ENCODE peak calls at places on chromosomes 11 and 22, in eight cellular contexts. G, A, Z, B, H, S, T and D are unnamed samples.

GRCh38 chr22:47621253-47621652 is 858.8 kb downstream of the TBC1D22A start:
- DNase-seq in Z (peak; percentile 22), G (no peak), T (no peak), B (no peak), H (no peak), S (no peak), A (no peak), D (no peak)

GRCh38 chr22:28075260-28075981 is 156.4 kb upstream of the PITPNB start:
- DNase-seq in A (no peak), H (no peak), G (no peak), Z (no peak), T (no peak), B (peak; percentile 62), S (no peak), D (no peak)

GRCh38 chr11:2787816-2788750 is 88.3 kb upstream of the KCNQ1OT1 start:
- DNase-seq in Z (peak; percentile 54), H (peak; percentile 26), B (peak; percentile 45), G (peak; percentile 53), S (peak; percentile 16), A (no peak), T (no peak), D (peak; percentile 3)

GRCh38 chr22:49930596-49931412 is 12.4 kb downstream of the CRELD2 start:
- DNase-seq in B (peak; percentile 87), G (peak; percentile 69), S (peak; percentile 51), T (peak; percentile 40), H (no peak), Z (peak; percentile 79), A (no peak), D (peak; percentile 81)

GRCh38 chr11:77561257-77561656 is 28.5 kb upstream of the AQP11 start:
- DNase-seq in Z (no peak), B (no peak), T (no peak), H (no peak), G (no peak), S (no peak), A (no peak), D (no peak)

GRCh38 chr11:69470301-69470700 is 11.2 kb upstream of the LINC01488 start:
- DNase-seq in A (no peak), S (no peak), B (no peak), T (no peak), G (no peak), H (peak; percentile 39), Z (no peak), D (no peak)

GRCh38 chr22:45818130-45819085 is 146.8 kb downstream of the ATXN10 start:
- DNase-seq in B (no peak), G (peak; percentile 51), Z (no peak), H (no peak), T (no peak), S (no peak), A (no peak), D (peak; percentile 40)

GRCh38 chr11:26227311-26227710 is 104.6 kb upstream of the ANO3 start:
- DNase-seq in B (no peak), S (no peak), A (no peak), Z (no peak), H (no peak), G (peak; percentile 10), T (no peak), D (no peak)

GRCh38 chr11:11396290-11397042 is 43.4 kb upstream of the CSNK2A3 start:
- DNase-seq in A (no peak), Z (no peak), G (no peak), H (no peak), B (no peak), T (no peak), S (no peak), D (no peak)

GRCh38 chr11:120062561-120062930 is 75.4 kb downstream of the TRIM29 start:
- DNase-seq in T (no peak), A (no peak), G (no peak), S (no peak), H (no peak), Z (no peak), B (no peak), D (no peak)

GRCh38 chr11:64245797-64246623 is 733 bp downstream of the PPP1R14B start:
- DNase-seq in S (peak; percentile 73), H (peak; percentile 89), T (peak; percentile 35), G (peak; percentile 44), A (no peak), B (peak; percentile 70), Z (peak; percentile 85), D (peak; percentile 70)

GRCh38 chr22:44550666-44551491 is 52.8 kb upstream of the RTL6 start:
- DNase-seq in G (no peak), H (peak; percentile 76), A (no peak), T (no peak), S (peak; percentile 87), B (peak; percentile 37), Z (peak; percentile 74), D (no peak)

GRCh38 chr11:25981998-25982397 is 349.9 kb upstream of the ANO3 start:
- DNase-seq in T (no peak), S (peak; percentile 16), B (no peak), G (peak; percentile 65), H (no peak), Z (no peak), A (no peak), D (no peak)

GRCh38 chr11:16806791-16807190 is 68.3 kb downstream of the C11orf58 start:
- DNase-seq in T (no peak), G (no peak), B (no peak), S (no peak), A (no peak), Z (no peak), H (no peak), D (no peak)

GRCh38 chr11:35073691-35074382 is 65.1 kb upstream of the CD44 start:
- DNase-seq in B (no peak), T (no peak), G (no peak), S (no peak), Z (no peak), H (no peak), A (no peak), D (no peak)

GRCh38 chr11:72511393-72512047 is 77.2 kb upstream of the CLPB start:
- DNase-seq in H (no peak), Z (no peak), G (no peak), A (no peak), S (no peak), B (no peak), T (no peak), D (no peak)
- H3K9me3 ChIP-seq in H (peaks cover 14% of the 10 kb centered on the region), Z (peaks cover 7% of the 10 kb centered on the region), G (no peaks in the 10 kb centered on the region), A (peaks cover 21% of the 10 kb centered on the region), S (peaks cover 6% of the 10 kb centered on the region), B (peaks cover 45% of the 10 kb centered on the region), T (no peaks in the 10 kb centered on the region), D (peaks cover 43% of the 10 kb centered on the region)

GRCh38 chr11:71197096-71197495 is 55.3 kb downstream of the SHANK2 start:
- DNase-seq in Z (no peak), T (no peak), B (no peak), H (no peak), A (no peak), S (no peak), G (no peak), D (no peak)
- H3K36me3 ChIP-seq in Z (no peaks in the 10 kb centered on the region), T (no peaks in the 10 kb centered on the region), B (no peaks in the 10 kb centered on the region), H (no peaks in the 10 kb centered on the region), A (no peaks in the 10 kb centered on the region), S (no peaks in the 10 kb centered on the region), G (no peaks in the 10 kb centered on the region), D (no peaks in the 10 kb centered on the region)

DNA sequence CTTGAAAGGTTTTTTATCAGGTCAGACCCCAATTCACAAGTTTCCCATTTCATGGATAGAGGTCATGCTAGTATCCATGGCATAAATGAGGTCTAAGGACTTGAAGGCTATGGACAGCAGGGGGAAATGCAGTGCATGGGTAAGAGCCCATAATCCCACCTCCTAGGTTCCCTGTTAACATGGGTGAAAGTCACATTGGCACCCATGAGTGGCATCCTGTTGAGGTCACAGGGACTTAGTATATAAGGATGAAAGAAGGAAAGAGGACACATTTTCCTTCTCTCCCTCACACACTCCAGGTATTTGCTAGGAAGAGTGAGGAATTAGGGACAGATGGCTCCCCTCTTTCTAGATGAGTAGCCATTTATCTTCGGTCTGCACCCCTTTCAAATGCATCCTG is 9.4 kb upstream of the GLYAT start:
- DNase-seq in B (no peak), Z (no peak), G (no peak), H (no peak), A (no peak), S (no peak), T (no peak), D (no peak)
- H3K9me3 ChIP-seq in B (peaks cover 32% of the 10 kb centered on the region), Z (no peaks in the 10 kb centered on the region), G (peaks cover 24% of the 10 kb centered on the region), H (peaks cover 6% of the 10 kb centered on the region), A (peaks cover 36% of the 10 kb centered on the region), S (peaks cover 7% of the 10 kb centered on the region), T (no peaks in the 10 kb centered on the region), D (no peaks in the 10 kb centered on the region)

GRCh38 chr11:30567644-30568043 is 18.5 kb downstream of the MPPED2 start:
- DNase-seq in T (no peak), Z (no peak), H (no peak), G (no peak), A (no peak), B (no peak), S (no peak), D (no peak)
- H3K36me3 ChIP-seq in T (no peaks in the 10 kb centered on the region), Z (no peaks in the 10 kb centered on the region), H (no peaks in the 10 kb centered on the region), G (no peaks in the 10 kb centered on the region), A (no peaks in the 10 kb centered on the region), B (no peaks in the 10 kb centered on the region), S (no peaks in the 10 kb centered on the region), D (no peaks in the 10 kb centered on the region)

GRCh38 chr11:129590030-129590752 is 214.5 kb downstream of the BARX2 start:
- DNase-seq in Z (no peak), A (no peak), T (no peak), H (no peak), G (no peak), S (no peak), B (no peak), D (no peak)
- H3K9me3 ChIP-seq in Z (no peaks in the 10 kb centered on the region), A (no peaks in the 10 kb centered on the region), T (no peaks in the 10 kb centered on the region), H (no peaks in the 10 kb centered on the region), G (no peaks in the 10 kb centered on the region), S (no peaks in the 10 kb centered on the region), B (no peaks in the 10 kb centered on the region), D (no peaks in the 10 kb centered on the region)

DNA sequence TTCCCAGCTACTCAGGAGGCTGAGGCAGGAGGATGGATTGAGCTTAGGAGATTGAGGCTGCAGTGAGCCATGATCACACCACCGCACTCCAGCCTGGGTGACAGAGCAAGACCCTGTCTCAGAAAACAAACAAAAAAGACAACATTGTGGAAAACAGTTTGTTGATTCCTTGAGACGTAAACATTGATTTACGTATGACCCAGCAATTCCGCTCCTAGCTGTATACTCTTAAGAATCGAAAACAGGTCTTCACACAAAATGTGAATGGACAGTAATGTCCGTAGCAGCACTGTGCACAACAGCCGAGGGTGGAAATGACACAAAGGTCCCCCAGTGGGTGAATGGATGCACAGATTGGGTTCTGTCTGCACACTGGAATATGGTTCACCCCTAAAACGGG is 49.3 kb downstream of the LRP5 start:
- DNase-seq in Z (no peak), H (no peak), B (no peak), A (no peak), T (no peak), S (no peak), G (no peak), D (no peak)
- H3K36me3 ChIP-seq in Z (peaks cover 27% of the 10 kb centered on the region), H (no peaks in the 10 kb centered on the region), B (peaks cover 61% of the 10 kb centered on the region), A (peaks cover 15% of the 10 kb centered on the region), T (no peaks in the 10 kb centered on the region), S (no peaks in the 10 kb centered on the region), G (no peaks in the 10 kb centered on the region), D (no peaks in the 10 kb centered on the region)

GRCh38 chr11:58832246-58832645 is 12.3 kb downstream of the GLYATL2 start:
- DNase-seq in B (no peak), S (no peak), A (no peak), Z (no peak), T (no peak), G (no peak), H (no peak), D (no peak)
- H3K9me3 ChIP-seq in B (no peaks in the 10 kb centered on the region), S (no peaks in the 10 kb centered on the region), A (peaks cover 30% of the 10 kb centered on the region), Z (no peaks in the 10 kb centered on the region), T (no peaks in the 10 kb centered on the region), G (no peaks in the 10 kb centered on the region), H (no peaks in the 10 kb centered on the region), D (peaks cover 6% of the 10 kb centered on the region)